ENCODE peak calls at places on chromosomes 2 and 18, in nine cellular contexts. P is tibial nerve, F is pancreas, B is psoas muscle, N is hepatocyte, H is heart right ventricle, V is DND-41, Y is upper lobe of right lung, S is ovary. R is an unnamed sample.

GRCh38 chr18:69400976-69401474 is 337 bp downstream of the DOK6 start:
- DNase-seq in P (no peak), F (no peak), B (no peak), N (no peak), H (peak; percentile 7), V (no peak), Y (peak; percentile 64), S (no peak), R (no peak)

GRCh38 chr18:67516432-67517223 is at the start of gene DSEL:
- DNase-seq in P (peak; percentile 96), F (peak; percentile 98), B (peak; percentile 99), N (peak; percentile 99), H (peak; percentile 98), V (no peak), Y (peak; percentile 99), S (peak; percentile 99), R (peak; percentile 95)

GRCh38 chr18:35919179-35919578 is 53.3 kb upstream of the RMP24 start:
- DNase-seq in P (no peak), F (no peak), B (no peak), N (no peak), H (no peak), V (no peak), Y (no peak), S (no peak), R (no peak)

GRCh38 chr2:36707050-36707449 is 10.5 kb downstream of the VIT start:
- DNase-seq in P (no peak), F (no peak), B (peak; percentile 58), N (peak; percentile 22), H (no peak), V (no peak), Y (no peak), S (no peak), R (peak; percentile 77)

GRCh38 chr2:268323-268722 is 3.6 kb downstream of the ACP1 start:
- DNase-seq in P (no peak), F (no peak), B (no peak), N (no peak), H (no peak), V (no peak), Y (no peak), S (no peak), R (no peak)

GRCh38 chr2:192035731-192036442 is 158.8 kb downstream of the TMEFF2 start:
- DNase-seq in P (no peak), F (no peak), B (no peak), N (no peak), H (no peak), V (no peak), Y (no peak), S (no peak), R (no peak)

GRCh38 chr2:140344842-140345241 is 1564.7 kb upstream of the NXPH2 start:
- DNase-seq in P (no peak), F (no peak), B (no peak), N (no peak), H (no peak), V (no peak), Y (no peak), S (no peak), R (peak; percentile 7)

GRCh38 chr2:217512728-217513127 is 490.1 kb downstream of the TNS1 start:
- DNase-seq in P (no peak), F (no peak), B (no peak), N (no peak), H (no peak), V (no peak), Y (no peak), S (no peak), R (no peak)

GRCh38 chr2:42827647-42828486 is 35.5 kb upstream of the HAAO start:
- DNase-seq in P (peak; percentile 90), F (peak; percentile 84), B (peak; percentile 95), N (peak; percentile 95), H (peak; percentile 88), V (peak; percentile 78), Y (peak; percentile 95), S (peak; percentile 91), R (peak; percentile 76)

GRCh38 chr2:134718956-134719814 is at the start of gene TMEM163:
- DNase-seq in P (no peak), F (peak; percentile 40), B (peak; percentile 53), N (peak; percentile 44), H (no peak), V (no peak), Y (peak; percentile 81), S (peak; percentile 12), R (no peak)

GRCh38 chr18:22710628-22711380 is 222.3 kb upstream of the RBBP8 start:
- DNase-seq in P (no peak), F (peak; percentile 45), B (no peak), N (peak; percentile 74), H (peak; percentile 49), V (no peak), Y (peak; percentile 70), S (peak; percentile 44), R (peak; percentile 75)

GRCh38 chr2:191249131-191249813 is 4.1 kb downstream of the MYO1B start:
- DNase-seq in P (no peak), F (no peak), B (no peak), N (no peak), H (no peak), V (no peak), Y (no peak), S (no peak), R (no peak)

GRCh38 chr18:10116574-10116973 is 202.8 kb downstream of the VAPA start:
- DNase-seq in P (no peak), F (no peak), B (no peak), N (no peak), H (no peak), V (no peak), Y (no peak), S (no peak), R (no peak)

GRCh38 chr2:20447437-20448245 is 767 bp downstream of the RHOB start:
- DNase-seq in P (no peak), F (peak; percentile 55), B (peak; percentile 77), N (peak; percentile 60), H (peak; percentile 42), V (no peak), Y (peak; percentile 81), S (peak; percentile 54), R (peak; percentile 48)

GRCh38 chr2:120681696-120682288 is 53.9 kb upstream of the GLI2 start:
- DNase-seq in P (no peak), F (no peak), B (no peak), N (no peak), H (no peak), V (no peak), Y (peak; percentile 54), S (no peak), R (no peak)

GRCh38 chr2:210366675-210367080 is 51.7 kb upstream of the MYL1 start:
- DNase-seq in P (peak; percentile 25), F (no peak), B (no peak), N (no peak), H (no peak), V (no peak), Y (no peak), S (no peak), R (no peak)
- TF ChIP-seq CTCF in P (no peak), F (no peak), B (no peak), N (no peak), H (no peak), V (no peak), Y (no peak), S (no peak), R (no peak)

GRCh38 chr2:10392951-10393647 is 55.0 kb downstream of the ODC1 start:
- DNase-seq in P (no peak), F (no peak), B (no peak), N (no peak), H (no peak), V (no peak), Y (no peak), S (no peak), R (no peak)
- H3K27ac ChIP-seq in P (no peak overlapping the region), F (no peak overlapping the region), B (no peak overlapping the region), N (no peak overlapping the region), H (no peak overlapping the region), V (no peak overlapping the region), Y (peak overlapping the region; percentile 40), S (no peak overlapping the region), R (peak overlapping the region; percentile 34)

DNA sequence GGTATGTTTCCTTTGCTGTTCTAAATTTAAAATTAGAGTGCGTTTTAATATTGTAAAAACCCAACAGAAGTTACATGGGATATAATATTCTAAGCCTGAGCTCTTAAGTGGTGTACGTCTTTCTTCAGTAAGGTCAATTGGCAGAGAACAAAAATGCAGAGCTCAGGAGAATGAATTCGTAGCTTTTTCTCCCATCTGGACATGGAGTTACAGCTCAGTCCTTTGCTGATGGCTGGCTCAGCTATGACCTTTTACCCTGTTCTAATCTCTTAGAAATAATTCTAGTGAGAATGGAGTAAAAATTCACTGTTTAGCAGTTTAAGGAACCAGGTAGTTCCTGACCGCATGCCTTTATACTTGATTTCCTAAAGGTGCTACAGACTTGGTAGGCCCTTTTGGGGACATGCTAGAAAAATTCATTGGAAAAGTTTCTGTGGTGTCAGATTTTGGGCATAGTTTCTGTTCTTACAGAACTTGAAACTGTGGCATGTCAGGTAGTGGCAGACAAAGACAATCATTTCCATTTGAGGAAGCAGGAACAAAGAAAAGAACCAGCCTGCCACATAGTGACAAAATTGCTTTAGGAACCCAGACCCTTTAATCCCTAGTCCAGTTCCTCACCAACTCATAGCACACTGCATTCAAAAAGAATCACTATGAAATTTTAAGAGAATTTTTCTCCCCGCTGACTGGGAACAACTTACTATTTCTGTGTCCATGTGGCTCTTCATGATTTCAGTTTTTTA is 566.8 kb upstream of the ZNF804A start:
- DNase-seq in P (no peak), F (no peak), B (no peak), N (no peak), H (no peak), V (no peak), Y (no peak), S (no peak), R (no peak)
- TF ChIP-seq CTCF in P (no peak), F (no peak), B (no peak), N (no peak), H (no peak), V (no peak), Y (no peak), S (no peak), R (no peak)

GRCh38 chr2:214492152-214492551 is 81.3 kb downstream of the VWC2L start:
- DNase-seq in P (no peak), F (no peak), B (no peak), N (no peak), H (no peak), V (peak; percentile 9), Y (no peak), S (no peak), R (no peak)

GRCh38 chr2:214492608-214493007 is 81.8 kb downstream of the VWC2L start:
- DNase-seq in P (no peak), F (no peak), B (no peak), N (no peak), H (no peak), V (no peak), Y (no peak), S (no peak), R (no peak)

DNA sequence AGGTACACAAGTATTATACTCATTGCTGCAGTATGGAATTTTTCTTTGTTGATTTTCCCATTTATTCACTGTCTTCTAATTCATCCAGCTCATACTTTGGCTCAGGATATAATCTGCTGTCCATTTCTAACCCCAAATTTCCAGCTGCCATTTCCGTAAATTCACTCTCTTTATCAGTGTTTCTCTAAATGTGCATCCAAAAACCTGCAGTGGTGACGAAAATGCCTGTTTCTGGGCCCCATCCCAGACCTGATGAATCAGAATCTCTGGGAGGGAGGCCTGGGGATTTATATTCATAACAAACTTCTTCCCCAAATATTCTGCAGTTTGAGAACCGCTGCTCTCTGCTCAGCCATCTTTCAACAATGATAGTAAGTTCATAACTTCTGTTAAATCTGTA is 86.6 kb downstream of the VWC2L start:
- DNase-seq in P (no peak), F (no peak), B (no peak), N (no peak), H (peak; percentile 28), V (no peak), Y (no peak), S (no peak), R (no peak)
- H3K27ac ChIP-seq in P (no peak overlapping the region), F (no peak overlapping the region), B (no peak overlapping the region), N (no peak overlapping the region), H (no peak overlapping the region), V (no peak overlapping the region), Y (no peak overlapping the region), S (no peak overlapping the region), R (no peak overlapping the region)

GRCh38 chr2:21754164-21754788 is 630.5 kb downstream of the TDRD15 start:
- DNase-seq in P (no peak), F (no peak), B (no peak), N (no peak), H (peak; percentile 3), V (no peak), Y (no peak), S (no peak), R (no peak)
- TF ChIP-seq CTCF in P (no peak), F (no peak), B (no peak), N (peak; percentile 35), H (peak; percentile 44), V (no peak), Y (peak; percentile 32), S (no peak), R (peak; percentile 24)